ENCODE peak calls at places on chromosome X, in nine cellular contexts. D is lower lobe of right lung, Y is fibroblast of lung, I is A549, U is heart right ventricle, A is breast epithelium, W is neuronal stem cell, Z is neural progenitor cell, H is pancreas. J is an unnamed sample.

GRCh38 chrX:134636859-134637258 is 21.4 kb downstream of the PLAC1 start:
- DNase-seq in D (no peak), Y (peak; percentile 59), I (no peak), U (no peak), A (no peak), W (no peak), Z (no peak), H (no peak), J (no peak)

GRCh38 chrX:138929905-138930304 is 218.4 kb upstream of the FGF13 start:
- DNase-seq in D (no peak), Y (no peak), I (no peak), U (no peak), A (no peak), W (no peak), Z (no peak), H (no peak), J (no peak)

GRCh38 chrX:24494544-24495113 is 29.5 kb downstream of the PDK3 start:
- DNase-seq in D (no peak), Y (peak; percentile 87), I (peak; percentile 74), U (no peak), A (peak; percentile 46), W (no peak), Z (peak; percentile 34), H (no peak), J (no peak)

GRCh38 chrX:118603981-118604380 is 108.4 kb downstream of the DOCK11 start:
- DNase-seq in D (no peak), Y (peak; percentile 44), I (peak; percentile 69), U (no peak), A (peak; percentile 27), W (peak; percentile 38), Z (peak; percentile 64), H (no peak), J (no peak)

GRCh38 chrX:103730746-103731508 is 20.2 kb downstream of the TMEM31 start:
- DNase-seq in D (no peak), Y (peak; percentile 77), I (no peak), U (no peak), A (no peak), W (no peak), Z (no peak), H (no peak), J (no peak)

GRCh38 chrX:1239681-1240142 is 27.3 kb upstream of the CRLF2 start:
- DNase-seq in D (peak; percentile 90), Y (no peak), I (no peak), U (peak; percentile 25), A (peak; percentile 20), W (no peak), Z (no peak), H (peak; percentile 42), J (no peak)

GRCh38 chrX:130330706-130331105 is 9.0 kb upstream of the SLC25A14 start:
- DNase-seq in D (peak; percentile 60), Y (peak; percentile 47), I (peak; percentile 75), U (peak; percentile 14), A (no peak), W (peak; percentile 5), Z (peak; percentile 60), H (peak; percentile 74), J (no peak)

GRCh38 chrX:111837226-111837625 is 38.8 kb upstream of the TRPC5OS start:
- DNase-seq in D (no peak), Y (no peak), I (no peak), U (no peak), A (no peak), W (no peak), Z (no peak), H (no peak), J (no peak)

GRCh38 chrX:41720125-41720780 is 3.7 kb upstream of the GPR82 start:
- DNase-seq in D (no peak), Y (peak; percentile 51), I (no peak), U (no peak), A (no peak), W (no peak), Z (no peak), H (no peak), J (no peak)

GRCh38 chrX:45774961-45775360 is 574.3 kb upstream of the DIPK2B start:
- DNase-seq in D (no peak), Y (peak; percentile 88), I (no peak), U (no peak), A (no peak), W (no peak), Z (no peak), H (no peak), J (no peak)

GRCh38 chrX:117803463-117803862 is 313.1 kb downstream of the KLHL13 start:
- DNase-seq in D (no peak), Y (no peak), I (no peak), U (no peak), A (no peak), W (no peak), Z (no peak), H (no peak), J (no peak)

GRCh38 chrX:77003956-77004355 is 443.2 kb upstream of the FGF16 start:
- DNase-seq in D (no peak), Y (peak; percentile 83), I (no peak), U (no peak), A (no peak), W (no peak), Z (no peak), H (no peak), J (no peak)

GRCh38 chrX:6129751-6130150 is 98.9 kb downstream of the NLGN4X start:
- DNase-seq in D (no peak), Y (no peak), I (no peak), U (no peak), A (no peak), W (no peak), Z (no peak), H (no peak), J (no peak)

GRCh38 chrX:155889328-155889727 is 8.2 kb downstream of the VAMP7 start:
- DNase-seq in D (no peak), Y (no peak), I (no peak), U (no peak), A (no peak), W (no peak), Z (no peak), H (no peak), J (no peak)

GRCh38 chrX:44431206-44431605 is 87.7 kb upstream of the EFHC2 start:
- DNase-seq in D (no peak), Y (peak; percentile 53), I (peak; percentile 59), U (no peak), A (no peak), W (no peak), Z (no peak), H (no peak), J (no peak)

GRCh38 chrX:88940904-88941303 is 193.9 kb downstream of the CPXCR1 start:
- DNase-seq in D (no peak), Y (no peak), I (no peak), U (no peak), A (no peak), W (no peak), Z (peak; percentile 75), H (no peak), J (no peak)

GRCh38 chrX:107454302-107454701 is 4.8 kb downstream of the FRMPD3 start:
- DNase-seq in D (no peak), Y (peak; percentile 61), I (peak; percentile 11), U (no peak), A (no peak), W (no peak), Z (no peak), H (no peak), J (no peak)

GRCh38 chrX:68841251-68842049 is 12.6 kb downstream of the EFNB1 start:
- DNase-seq in D (peak; percentile 52), Y (no peak), I (no peak), U (peak; percentile 39), A (no peak), W (no peak), Z (no peak), H (peak; percentile 83), J (no peak)

GRCh38 chrX:96430756-96431455 is 253.7 kb upstream of the DIAPH2 start:
- DNase-seq in D (no peak), Y (no peak), I (no peak), U (no peak), A (no peak), W (no peak), Z (no peak), H (no peak), J (no peak)
- H3K9me3 ChIP-seq in D (no peaks in the 10 kb centered on the region), Y (no peaks in the 10 kb centered on the region), I (no peaks in the 10 kb centered on the region), U (no peaks in the 10 kb centered on the region), A (no peaks in the 10 kb centered on the region), W (no peaks in the 10 kb centered on the region), Z (no peaks in the 10 kb centered on the region), H (no peaks in the 10 kb centered on the region), J (no peaks in the 10 kb centered on the region)

GRCh38 chrX:34656842-34657780 is at the start of gene TMEM47:
- DNase-seq in D (peak; percentile 72), Y (peak; percentile 72), I (peak; percentile 44), U (peak; percentile 78), A (peak; percentile 40), W (peak; percentile 80), Z (peak; percentile 98), H (peak; percentile 84), J (no peak)

GRCh38 chrX:34655496-34656258 is 1.4 kb downstream of the TMEM47 start:
- DNase-seq in D (no peak), Y (peak; percentile 62), I (no peak), U (no peak), A (no peak), W (no peak), Z (peak; percentile 44), H (no peak), J (no peak)

GRCh38 chrX:34656467-34656841 is 631 bp downstream of the TMEM47 start:
- DNase-seq in D (no peak), Y (no peak), I (no peak), U (peak; percentile 21), A (no peak), W (no peak), Z (no peak), H (peak; percentile 53), J (no peak)

GRCh38 chrX:34654939-34655338 is 2.1 kb downstream of the TMEM47 start:
- DNase-seq in D (no peak), Y (peak; percentile 20), I (no peak), U (no peak), A (no peak), W (no peak), Z (peak; percentile 47), H (no peak), J (no peak)

DNA sequence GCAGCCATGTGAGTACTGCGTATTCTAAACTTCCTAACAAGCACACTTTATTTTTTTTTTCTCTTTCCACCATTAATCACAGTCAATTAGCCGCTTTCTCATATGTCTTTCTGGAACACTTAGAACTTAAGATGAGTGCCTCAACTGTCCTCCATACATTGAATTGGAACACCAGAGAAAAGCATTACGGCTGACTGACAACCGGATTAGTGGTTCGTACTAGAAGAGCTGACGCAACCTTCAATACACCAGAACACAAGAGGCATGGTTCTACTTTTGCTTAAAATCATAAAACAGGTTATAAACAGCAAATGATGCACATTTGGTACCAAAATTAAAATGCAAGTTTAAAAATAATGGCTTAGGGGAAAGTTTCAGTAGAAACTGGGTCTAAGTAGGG is 3.3 kb downstream of the TMEM47 start:
- DNase-seq in D (no peak), Y (peak; percentile 29), I (no peak), U (no peak), A (no peak), W (peak; percentile 48), Z (peak; percentile 88), H (no peak), J (no peak)
- H3K4me3 ChIP-seq in D (peak overlapping the region; percentile 55), Y (peak overlapping the region; percentile 91), I (no peak overlapping the region), U (peak overlapping the region; percentile 72), A (peak overlapping the region; percentile 80), W (no peak overlapping the region), Z (peak overlapping the region; percentile 95), H (no peak overlapping the region), J (peak overlapping the region; percentile 54)

GRCh38 chrX:72037601-72038000 is 94.1 kb downstream of the RTL5 start:
- DNase-seq in D (no peak), Y (no peak), I (no peak), U (no peak), A (no peak), W (no peak), Z (no peak), H (no peak), J (peak; percentile 56)
- H3K27ac ChIP-seq in D (no peak overlapping the region), Y (no peak overlapping the region), I (no peak overlapping the region), U (no peak overlapping the region), A (no peak overlapping the region), W (no peak overlapping the region), Z (no peak overlapping the region), H (no peak overlapping the region), J (no peak overlapping the region)

GRCh38 chrX:71650333-71650969 is 16.9 kb upstream of the LOC101059915 start:
- DNase-seq in D (no peak), Y (no peak), I (peak; percentile 17), U (no peak), A (no peak), W (no peak), Z (no peak), H (no peak), J (no peak)
- H3K9me3 ChIP-seq in D (no peaks in the 10 kb centered on the region), Y (no peaks in the 10 kb centered on the region), I (no peaks in the 10 kb centered on the region), U (no peaks in the 10 kb centered on the region), A (no peaks in the 10 kb centered on the region), W (no peaks in the 10 kb centered on the region), Z (no peaks in the 10 kb centered on the region), H (no peaks in the 10 kb centered on the region), J (no peaks in the 10 kb centered on the region)

J was measured in vagina.